ENCODE peak calls at places on chromosomes 1 and 21, in six cellular contexts. Y, V, C, Q, B and G are unnamed samples.
A peak's percentile ranks its signal among the peaks of the same experiment; 100 is the strongest.

GRCh38 chr1:45824607-45825006 is 21.2 kb downstream of the MAST2 start:
- DNase-seq in Y (no peak), V (no peak), C (no peak), Q (no peak), B (no peak), G (no peak)

GRCh38 chr1:67831850-67832513 is 1.3 kb downstream of the GNG12 start:
- DNase-seq in Y (no peak), V (peak; percentile 74), C (peak; percentile 24), Q (peak; percentile 67), B (peak; percentile 66), G (peak; percentile 52)

GRCh38 chr1:93483606-93484005 is 35.7 kb downstream of the FNBP1L start:
- DNase-seq in Y (no peak), V (no peak), C (no peak), Q (no peak), B (no peak), G (no peak)

GRCh38 chr21:40128891-40129290 is 261.7 kb downstream of the PCP4 start:
- DNase-seq in Y (no peak), V (no peak), C (no peak), Q (no peak), B (no peak), G (no peak)

GRCh38 chr1:103211073-103211472 is 102.8 kb upstream of the COL11A1 start:
- DNase-seq in Y (no peak), V (no peak), C (no peak), Q (no peak), B (no peak), G (no peak)

GRCh38 chr1:86748622-86749373 is 44.4 kb downstream of the SH3GLB1 start:
- DNase-seq in Y (no peak), V (no peak), C (no peak), Q (no peak), B (no peak), G (no peak)

GRCh38 chr1:20167126-20167525 is 18.8 kb upstream of the UBXN10 start:
- DNase-seq in Y (no peak), V (no peak), C (no peak), Q (no peak), B (no peak), G (no peak)

GRCh38 chr1:117166076-117166475 is 44.5 kb upstream of the TRIM45 start:
- DNase-seq in Y (peak; percentile 72), V (peak; percentile 40), C (no peak), Q (no peak), B (no peak), G (no peak)

GRCh38 chr1:226097866-226098625 is 35.5 kb downstream of the H3-3A start:
- DNase-seq in Y (no peak), V (peak; percentile 94), C (no peak), Q (no peak), B (peak; percentile 48), G (no peak)

GRCh38 chr1:192485692-192486436 is 89.7 kb upstream of the RGS1 start:
- DNase-seq in Y (peak; percentile 98), V (peak; percentile 98), C (no peak), Q (peak; percentile 80), B (peak; percentile 97), G (no peak)

GRCh38 chr1:108017698-108018097 is 52.7 kb upstream of the VAV3 start:
- DNase-seq in Y (no peak), V (no peak), C (no peak), Q (no peak), B (no peak), G (no peak)

GRCh38 chr21:14545906-14546480 is at the start of gene SAMSN1:
- DNase-seq in Y (no peak), V (peak; percentile 42), C (peak; percentile 88), Q (no peak), B (no peak), G (no peak)

GRCh38 chr1:156838972-156839371 is 19.9 kb downstream of the INSRR start:
- DNase-seq in Y (no peak), V (peak; percentile 24), C (peak; percentile 43), Q (no peak), B (no peak), G (peak; percentile 66)

GRCh38 chr1:216721878-216722277 is 1.4 kb downstream of the ESRRG start:
- DNase-seq in Y (no peak), V (no peak), C (no peak), Q (no peak), B (no peak), G (no peak)

GRCh38 chr1:40834968-40835545 is 27.1 kb downstream of the CITED4 start:
- DNase-seq in Y (no peak), V (no peak), C (no peak), Q (no peak), B (no peak), G (no peak)

GRCh38 chr1:108050134-108050533 is 85.2 kb upstream of the VAV3 start:
- DNase-seq in Y (no peak), V (peak; percentile 11), C (peak; percentile 24), Q (no peak), B (no peak), G (no peak)

GRCh38 chr1:231594749-231595148 is 31.8 kb upstream of the DISC1 start:
- DNase-seq in Y (no peak), V (no peak), C (no peak), Q (no peak), B (no peak), G (no peak)

GRCh38 chr1:162381941-162382750 is 618 bp downstream of the C1orf226 start:
- DNase-seq in Y (no peak), V (no peak), C (no peak), Q (no peak), B (no peak), G (no peak)

GRCh38 chr1:184075040-184076029 is 23.8 kb downstream of the TSEN15 start:
- DNase-seq in Y (no peak), V (peak; percentile 81), C (peak; percentile 60), Q (no peak), B (peak; percentile 46), G (peak; percentile 20)

GRCh38 chr1:3329640-3330281 is 124.7 kb upstream of the ARHGEF16 start:
- DNase-seq in Y (no peak), V (no peak), C (no peak), Q (no peak), B (no peak), G (no peak)

GRCh38 chr21:38352536-38353219 is 95.9 kb downstream of the KCNJ15 start:
- DNase-seq in Y (peak; percentile 58), V (peak; percentile 83), C (peak; percentile 43), Q (no peak), B (peak; percentile 74), G (peak; percentile 69)

GRCh38 chr1:32736812-32737791 is 34.5 kb upstream of the SYNC start:
- DNase-seq in Y (no peak), V (no peak), C (no peak), Q (no peak), B (no peak), G (no peak)

GRCh38 chr21:15706686-15707085 is 23.1 kb upstream of the USP25 start:
- DNase-seq in Y (peak; percentile 88), V (peak; percentile 97), C (peak; percentile 26), Q (no peak), B (peak; percentile 94), G (no peak)

GRCh38 chr1:27968692-27969091 is 8.9 kb downstream of the XKR8 start:
- DNase-seq in Y (peak; percentile 46), V (peak; percentile 68), C (no peak), Q (no peak), B (peak; percentile 93), G (no peak)

GRCh38 chr1:175232335-175232734 is 39.8 kb upstream of the KIAA0040 start:
- DNase-seq in Y (no peak), V (no peak), C (no peak), Q (no peak), B (no peak), G (no peak)

GRCh38 chr1:53573522-53573921 is 114.3 kb downstream of the DMRTB1 start:
- DNase-seq in Y (no peak), V (no peak), C (no peak), Q (no peak), B (no peak), G (no peak)

GRCh38 chr21:14275806-14276205 is 59.8 kb downstream of the RBM11 start:
- DNase-seq in Y (no peak), V (no peak), C (no peak), Q (no peak), B (no peak), G (no peak)

GRCh38 chr1:181189691-181190361 is 101.3 kb downstream of the IER5 start:
- DNase-seq in Y (no peak), V (peak; percentile 65), C (peak; percentile 75), Q (no peak), B (peak; percentile 33), G (peak; percentile 88)

GRCh38 chr1:21510885-21511578 is 1.8 kb downstream of the ALPL start:
- DNase-seq in Y (no peak), V (peak; percentile 48), C (peak; percentile 30), Q (no peak), B (no peak), G (no peak)

GRCh38 chr21:42171091-42172053 is 47.6 kb upstream of the ABCG1 start:
- DNase-seq in Y (no peak), V (no peak), C (no peak), Q (no peak), B (no peak), G (no peak)

GRCh38 chr1:66354311-66354922 is 179.5 kb upstream of the SGIP1 start:
- DNase-seq in Y (no peak), V (peak; percentile 71), C (no peak), Q (no peak), B (no peak), G (no peak)

GRCh38 chr1:232705815-232706575 is 76.1 kb upstream of the SIPA1L2 start:
- DNase-seq in Y (no peak), V (peak; percentile 82), C (peak; percentile 6), Q (no peak), B (no peak), G (no peak)

GRCh38 chr1:160284220-160284781 is 632 bp downstream of the PEX19 start:
- DNase-seq in Y (peak; percentile 27), V (peak; percentile 79), C (peak; percentile 74), Q (no peak), B (peak; percentile 89), G (no peak)

GRCh38 chr1:78325293-78325692 is 165.5 kb upstream of the PTGFR start:
- DNase-seq in Y (no peak), V (no peak), C (no peak), Q (no peak), B (no peak), G (no peak)
- TF ChIP-seq CTCF in Y (no peak), V (no peak), C (no peak), Q (no peak), B (no peak), G (no peak)

DNA sequence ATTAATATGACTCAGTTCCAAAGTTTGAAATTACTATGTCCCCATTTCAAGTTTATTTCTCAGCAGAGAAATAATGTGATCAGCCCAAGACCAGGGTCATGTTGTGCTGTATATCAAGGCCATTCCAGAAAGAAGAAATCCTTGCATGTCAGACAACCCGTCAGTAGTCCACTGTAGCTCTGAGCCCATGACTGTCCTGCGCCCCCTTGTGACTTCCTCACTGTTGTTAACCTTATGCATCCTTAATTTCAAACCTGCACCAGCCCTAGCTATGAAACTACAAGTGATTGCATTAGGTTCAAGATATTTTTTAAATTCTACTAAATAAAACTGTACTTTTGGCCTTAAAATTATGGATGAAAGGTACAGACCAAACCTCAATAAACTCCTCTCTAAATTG is 133.0 kb downstream of the LRRC7 start:
- DNase-seq in Y (no peak), V (peak; percentile 19), C (peak; percentile 43), Q (no peak), B (no peak), G (peak; percentile 21)
- TF ChIP-seq CTCF in Y (peak; percentile 49), V (peak; percentile 42), C (peak; percentile 43), Q (no peak), B (peak; percentile 16), G (peak; percentile 25)

GRCh38 chr1:24567792-24568388 is 12.0 kb downstream of the NCMAP start:
- DNase-seq in Y (no peak), V (no peak), C (peak; percentile 10), Q (no peak), B (no peak), G (peak; percentile 34)
- TF ChIP-seq CTCF in Y (no peak), V (no peak), C (no peak), Q (no peak), B (no peak), G (no peak)

GRCh38 chr1:56409112-56409691 is 170.2 kb downstream of the PLPP3 start:
- DNase-seq in Y (no peak), V (no peak), C (peak; percentile 11), Q (no peak), B (no peak), G (no peak)
- TF ChIP-seq CTCF in Y (no peak), V (peak; percentile 16), C (peak; percentile 17), Q (no peak), B (no peak), G (no peak)